ENCODE peak calls at places on chromosomes 5 and 9, in seven cellular contexts. M, N, J, K, L, U and Z are unnamed samples.

GRCh38 chr5:83549681-83550080 is 78.1 kb downstream of the VCAN start:
- DNase-seq in M (no peak), N (no peak), J (no peak), K (no peak), L (no peak), U (no peak), Z (no peak)

GRCh38 chr5:72366324-72366976 is 46.3 kb downstream of the PTCD2 start:
- DNase-seq in M (peak), N (peak), J (peak), K (peak), L (peak), U (peak), Z (no peak)

GRCh38 chr9:101443358-101443757 is 7.8 kb upstream of the ALDOB start:
- DNase-seq in M (no peak), N (no peak), J (no peak), K (no peak), L (no peak), U (peak), Z (no peak)

GRCh38 chr5:137753986-137754235 is 252 bp downstream of the HNRNPA0 start:
- DNase-seq in M (no peak), N (no peak), J (no peak), K (no peak), L (no peak), U (no peak), Z (no peak)

GRCh38 chr5:93591323-93591945 is 8.4 kb downstream of the NR2F1 start:
- DNase-seq in M (no peak), N (no peak), J (no peak), K (no peak), L (no peak), U (no peak), Z (no peak)

GRCh38 chr9:129138476-129139232 is 27.4 kb downstream of the PTPA start:
- DNase-seq in M (no peak), N (no peak), J (no peak), K (peak), L (no peak), U (no peak), Z (no peak)

GRCh38 chr5:141001854-141002666 is 35.8 kb downstream of the PCDHAC2 start:
- DNase-seq in M (no peak), N (no peak), J (peak), K (no peak), L (no peak), U (peak), Z (no peak)

GRCh38 chr9:71716138-71716909 is 52.0 kb downstream of the CEMIP2 start:
- DNase-seq in M (no peak), N (peak), J (no peak), K (peak), L (no peak), U (no peak), Z (no peak)

GRCh38 chr5:54902817-54903473 is 82.4 kb downstream of the ESM1 start:
- DNase-seq in M (no peak), N (peak), J (no peak), K (peak), L (peak), U (no peak), Z (no peak)

GRCh38 chr5:89556215-89557009 is 673.4 kb upstream of the MEF2C start:
- DNase-seq in M (peak), N (peak), J (no peak), K (peak), L (no peak), U (no peak), Z (no peak)